ENCODE peak calls at places on chromosomes 3 and 15, in four cellular contexts. R is K562, T is HepG2, Q is GM12878. G is an unnamed sample.

GRCh38 chr3:27544372-27544865 is 60.2 kb upstream of the SLC4A7 start:
- DNase-seq in R (no peak), Q (no peak), T (no peak), G (no peak)

GRCh38 chr3:18499256-18499655 is 74.1 kb upstream of the SATB1 start:
- DNase-seq in R (no peak), Q (peak), T (no peak), G (no peak)

GRCh38 chr3:32455609-32456428 is 46.8 kb downstream of the CMTM6 start:
- DNase-seq in R (no peak), Q (no peak), T (no peak), G (no peak)

GRCh38 chr3:37961622-37962455 is 28.7 kb upstream of the VILL start:
- DNase-seq in Q (no peak), R (no peak), T (no peak), G (no peak)

GRCh38 chr15:77057650-77058049 is 13.3 kb downstream of the TSPAN3 start:
- DNase-seq in T (no peak), Q (no peak), R (no peak), G (no peak)

GRCh38 chr3:39453134-39453533 is 14.3 kb upstream of the MOBP start:
- DNase-seq in R (no peak), Q (no peak), T (no peak), G (no peak)

GRCh38 chr3:104368760-104369159 is 997.9 kb upstream of the ALCAM start:
- DNase-seq in R (no peak), T (no peak), Q (no peak), G (no peak)

GRCh38 chr3:176961916-176962315 is 235.4 kb downstream of the TBL1XR1 start:
- DNase-seq in T (no peak), R (no peak), Q (no peak), G (no peak)

GRCh38 chr3:104796556-104796955 is 570.2 kb upstream of the ALCAM start:
- DNase-seq in R (no peak), T (no peak), Q (no peak), G (no peak)

GRCh38 chr3:51711352-51712019 is 4.6 kb downstream of the GRM2 start:
- DNase-seq in Q (no peak), T (no peak), R (no peak), G (no peak)

GRCh38 chr3:177602601-177603136 is 405.4 kb upstream of the TBL1XR1 start:
- DNase-seq in T (no peak), Q (no peak), R (no peak), G (no peak)

GRCh38 chr15:62901916-62902554 is 140.5 kb upstream of the TPM1 start:
- DNase-seq in T (no peak), Q (no peak), R (no peak), G (no peak)

GRCh38 chr3:48268936-48269551 is 28.1 kb downstream of the ZNF589 start:
- DNase-seq in T (no peak), R (no peak), Q (no peak), G (no peak)

GRCh38 chr3:177451940-177452484 is 254.7 kb upstream of the TBL1XR1 start:
- DNase-seq in Q (no peak), R (no peak), T (peak), G (no peak)

GRCh38 chr3:144831955-144832716 is 860.5 kb downstream of the DIPK2A start:
- DNase-seq in R (no peak), T (no peak), Q (no peak), G (no peak)

GRCh38 chr3:128911911-128912310 is 32.5 kb downstream of the ACAD9 start:
- DNase-seq in Q (no peak), R (no peak), T (no peak), G (no peak)

GRCh38 chr3:133999891-134000685 is 29.6 kb downstream of the SLCO2A1 start:
- DNase-seq in T (no peak), Q (no peak), R (no peak), G (no peak)

GRCh38 chr15:44647036-44647435 is 16.4 kb downstream of the SPG11 start:
- DNase-seq in Q (no peak), R (no peak), T (no peak), G (no peak)

GRCh38 chr3:10463191-10464067 is 42.0 kb downstream of the ATP2B2 start:
- DNase-seq in Q (no peak), T (no peak), R (no peak), G (no peak)

GRCh38 chr3:33624756-33625155 is 93.3 kb downstream of the CLASP2 start:
- DNase-seq in R (no peak), T (no peak), Q (no peak), G (no peak)

GRCh38 chr3:101381809-101382208 is 61.4 kb upstream of the IMPG2 start:
- DNase-seq in Q (no peak), R (peak), T (peak), G (peak)

GRCh38 chr3:179148446-179149238 is 485 bp downstream of the PIK3CA start:
- DNase-seq in T (peak), R (peak), Q (no peak), G (peak)

GRCh38 chr3:42492508-42493080 is 9.8 kb upstream of the VIPR1 start:
- DNase-seq in T (no peak), Q (no peak), R (no peak), G (no peak)

GRCh38 chr3:172202797-172203196 is 163.4 kb downstream of the FNDC3B start:
- DNase-seq in Q (no peak), R (no peak), T (no peak), G (no peak)

DNA sequence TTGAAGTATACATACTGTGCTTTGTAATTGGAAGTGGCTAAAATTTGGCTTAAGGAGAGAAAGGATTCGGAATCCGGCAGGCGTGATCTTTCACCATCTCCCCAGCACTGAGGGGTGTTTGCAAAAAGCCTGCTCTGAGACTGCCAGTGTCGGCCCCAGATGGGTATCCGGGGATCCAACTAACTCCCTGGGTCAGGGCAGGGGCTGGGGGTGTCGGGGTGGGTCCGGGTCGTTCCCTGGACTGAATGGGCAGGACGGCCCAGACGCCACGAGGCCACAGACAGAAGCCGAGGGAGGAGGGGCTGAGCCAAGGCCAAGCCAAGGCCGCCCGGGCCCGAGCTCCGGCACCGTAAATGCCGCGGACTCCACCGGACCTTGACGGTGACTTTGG is 349 bp downstream of the PPIB start:
- DNase-seq in T (no peak), Q (no peak), R (no peak), G (no peak)
- TF ChIP-seq TARDBP in T (no peak), Q (no peak), R (no peak), G (no peak)

DNA sequence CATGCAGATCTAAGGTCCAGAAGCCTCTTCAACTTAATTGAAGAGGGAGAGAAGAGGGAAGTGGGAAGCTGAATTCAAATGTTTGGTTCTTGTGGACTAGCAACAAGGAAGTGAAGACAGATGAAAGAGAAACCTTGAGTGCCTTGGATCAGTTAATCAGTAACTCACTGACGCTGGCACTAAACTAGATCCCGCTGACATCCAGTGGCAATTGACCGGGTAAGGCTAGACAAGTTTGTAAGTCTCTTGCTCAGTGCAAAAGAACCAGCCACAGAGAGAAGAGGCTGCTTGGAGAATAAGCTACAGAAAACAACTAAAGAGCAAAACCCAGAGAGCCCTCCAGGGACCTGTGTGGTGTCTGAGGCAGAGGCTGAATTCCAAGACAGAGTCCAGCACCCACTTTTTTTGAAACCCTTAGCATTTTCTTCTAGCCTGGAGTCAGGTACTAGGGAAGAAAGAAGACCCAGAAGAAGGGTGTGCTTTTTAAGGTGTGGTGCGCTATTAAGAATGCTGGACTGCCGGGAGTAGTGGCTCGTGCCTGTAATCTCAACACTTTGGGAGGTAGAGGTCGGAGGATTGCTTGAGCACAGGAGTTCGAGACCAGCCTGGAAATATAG is 6.9 kb downstream of the PLCH1 start:
- DNase-seq in Q (peak), T (peak), R (no peak), G (no peak)
- TF ChIP-seq TARDBP in Q (no peak), T (no peak), R (no peak), G (no peak)

DNA sequence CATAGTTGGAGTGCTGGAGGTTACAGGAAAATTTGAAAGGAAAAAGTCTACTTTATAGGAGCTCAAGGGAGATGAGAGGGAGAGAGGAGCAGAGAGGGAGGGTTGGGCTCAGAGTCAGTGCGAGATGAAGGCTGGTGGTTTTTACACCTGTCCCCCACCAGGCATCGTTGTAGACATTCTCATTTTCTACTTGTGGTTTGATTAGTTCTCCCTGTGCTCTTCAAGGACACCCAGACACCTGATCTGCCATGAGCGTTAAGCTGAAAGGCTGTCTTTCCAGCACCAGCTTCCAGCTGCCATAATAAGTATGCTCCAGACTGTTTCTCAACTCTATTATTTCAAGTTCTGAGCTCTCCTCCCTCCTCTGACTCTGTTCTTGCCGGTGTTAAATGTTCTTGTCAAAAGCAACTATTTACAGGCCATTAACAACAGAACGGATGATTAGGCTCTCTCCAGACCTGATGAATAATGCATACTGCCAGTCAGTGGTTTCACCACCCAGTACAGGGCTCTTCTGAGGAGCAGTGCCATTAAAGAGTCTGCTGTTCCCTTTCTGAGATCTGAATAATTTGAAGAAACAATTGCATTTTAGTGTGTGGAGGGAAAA is 514.6 kb upstream of the MCTP2 start:
- DNase-seq in Q (no peak), T (no peak), R (no peak), G (no peak)
- TF ChIP-seq TARDBP in Q (no peak), T (no peak), R (no peak), G (no peak)

GRCh38 chr3:180657094-180657493 is 22.2 kb downstream of the CCDC39 start:
- DNase-seq in T (no peak), Q (no peak), R (no peak), G (no peak)
- TF ChIP-seq TARDBP in T (no peak), Q (no peak), R (no peak), G (no peak)

GRCh38 chr3:50251220-50251619 is 15.2 kb downstream of the GNAI2 start:
- DNase-seq in R (peak), T (no peak), Q (no peak), G (no peak)
- TF ChIP-seq TARDBP in R (no peak), T (no peak), Q (no peak), G (no peak)

GRCh38 chr3:175608351-175608750 is 749.2 kb downstream of the NAALADL2 start:
- DNase-seq in Q (no peak), R (no peak), T (no peak), G (no peak)
- TF ChIP-seq TARDBP in Q (no peak), R (no peak), T (no peak), G (no peak)

GRCh38 chr3:45187597-45188210 is 38.4 kb downstream of the TMEM158 start:
- DNase-seq in T (no peak), Q (no peak), R (no peak), G (no peak)
- TF ChIP-seq TARDBP in T (no peak), Q (no peak), R (no peak), G (no peak)